ENCODE peak calls at places on chromosomes 7 and 10, in four cellular contexts. D is WTC11, Z is HepG2, N is K562. P is an unnamed sample.

GRCh38 chr7:2862831-2863361 is 18.8 kb upstream of the GNA12 start:
- DNase-seq in D (no peak), Z (no peak), N (no peak), P (no peak)

GRCh38 chr10:49172204-49173132 is 15.7 kb downstream of the TMEM273 start:
- DNase-seq in D (no peak), Z (no peak), N (peak; percentile 58), P (no peak)

GRCh38 chr10:101222247-101222531 is 7.1 kb downstream of the LBX1 start:
- DNase-seq in D (no peak), Z (no peak), N (no peak), P (no peak)

GRCh38 chr7:25846722-25847121 is 305.3 kb upstream of the NFE2L3 start:
- DNase-seq in D (no peak), Z (no peak), N (no peak), P (no peak)

GRCh38 chr7:107359520-107360316 is 110.1 kb upstream of the GPR22 start:
- DNase-seq in D (no peak), Z (no peak), N (no peak), P (no peak)

GRCh38 chr7:85023066-85023687 is 163.7 kb downstream of the SEMA3D start:
- DNase-seq in D (no peak), Z (peak; percentile 21), N (peak; percentile 31), P (no peak)

GRCh38 chr10:124145109-124145860 is 51.9 kb upstream of the CHST15 start:
- DNase-seq in D (no peak), Z (no peak), N (no peak), P (no peak)

GRCh38 chr7:33775790-33776189 is 129.5 kb upstream of the BMPER start:
- DNase-seq in D (no peak), Z (no peak), N (no peak), P (no peak)

GRCh38 chr7:154566877-154567276 is 436.0 kb downstream of the PAXIP1 start:
- DNase-seq in D (no peak), Z (no peak), N (no peak), P (no peak)

GRCh38 chr10:72001026-72001380 is 36.8 kb downstream of the CHST3 start:
- DNase-seq in D (no peak), Z (no peak), N (no peak), P (no peak)

DNA sequence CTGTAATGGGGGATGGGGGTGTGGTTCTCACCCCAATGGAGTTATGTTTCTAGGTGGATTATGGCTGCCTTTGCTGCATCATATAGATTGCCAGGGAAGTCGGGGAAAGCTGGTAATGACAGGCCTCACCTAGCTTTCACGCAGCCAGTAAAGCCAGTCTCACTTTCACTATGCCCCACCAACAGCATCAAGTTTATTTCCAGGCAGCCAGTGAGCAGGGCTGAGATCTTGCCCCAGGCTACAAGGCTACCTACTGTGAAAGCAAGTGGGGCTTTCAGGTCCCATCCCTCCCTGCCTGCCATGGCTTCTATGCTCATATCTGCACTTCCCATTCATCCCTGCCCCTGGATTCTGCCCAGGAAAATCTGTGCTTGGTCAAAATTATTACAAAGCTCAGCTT is 61.7 kb upstream of the NXPH1 start:
- DNase-seq in D (peak; percentile 22), Z (no peak), N (no peak), P (no peak)
- TF ChIP-seq TCF7 in D (no peak), Z (no peak), N (no peak), P (no peak)

DNA sequence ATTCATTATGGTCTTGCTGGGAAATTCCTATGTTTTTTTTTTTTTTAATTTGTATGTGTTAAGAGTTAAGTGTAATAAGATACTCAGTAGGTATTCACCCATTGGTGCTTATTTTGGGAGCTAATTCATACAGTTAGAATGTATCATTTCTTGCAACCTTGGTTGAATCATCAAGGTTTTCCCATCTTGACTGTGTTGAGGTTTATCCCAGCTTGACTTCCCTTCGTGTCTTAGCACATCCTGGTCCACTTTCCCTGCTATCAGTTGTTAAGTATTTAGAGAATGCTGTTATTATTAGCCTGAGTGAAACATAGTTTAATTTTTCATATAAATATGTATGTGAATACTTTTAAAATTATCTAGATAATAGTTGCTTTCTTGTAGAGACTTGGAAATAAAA is 20.8 kb downstream of the RALA start:
- DNase-seq in D (no peak), Z (no peak), N (no peak), P (no peak)
- TF ChIP-seq TCF7 in D (no peak), Z (no peak), N (no peak), P (no peak)

DNA sequence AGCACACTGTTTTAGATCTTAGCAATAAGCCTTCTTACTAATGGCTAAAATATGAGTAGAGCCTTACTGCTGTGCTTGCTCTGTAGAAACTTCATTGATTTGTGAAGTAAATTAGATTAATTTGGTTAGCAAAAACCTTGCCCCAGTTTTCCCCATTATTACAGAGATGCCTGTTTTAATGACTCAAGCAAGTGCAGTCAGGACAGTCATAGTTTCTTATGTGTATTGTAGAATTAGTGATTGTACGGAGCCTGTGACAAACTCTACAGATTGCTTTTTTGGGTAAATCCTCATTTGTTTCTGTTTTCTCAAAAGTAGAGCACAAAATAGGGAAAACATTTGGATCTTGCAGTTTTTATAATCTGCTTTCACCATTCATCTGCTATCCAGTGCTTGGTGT is 7.0 kb downstream of the TAX1BP1 start:
- DNase-seq in D (no peak), Z (no peak), N (no peak), P (no peak)
- TF ChIP-seq TCF7 in D (no peak), Z (no peak), N (no peak), P (no peak)

GRCh38 chr7:151089893-151090730 is 3.8 kb downstream of the AGAP3 start:
- DNase-seq in D (no peak), Z (no peak), N (no peak), P (no peak)
- TF ChIP-seq TCF7 in D (no peak), Z (no peak), N (no peak), P (no peak)

GRCh38 chr10:70673929-70674559 is 1.7 kb downstream of the ADAMTS14 start:
- DNase-seq in D (no peak), Z (no peak), N (no peak), P (no peak)

GRCh38 chr10:70672993-70673928 is 955 bp downstream of the ADAMTS14 start:
- DNase-seq in D (no peak), Z (no peak), N (peak; percentile 68), P (no peak)

GRCh38 chr10:70671619-70672164 is 614 bp upstream of the ADAMTS14 start:
- DNase-seq in D (no peak), Z (no peak), N (no peak), P (no peak)

GRCh38 chr10:70671229-70671588 is 1.1 kb upstream of the ADAMTS14 start:
- DNase-seq in D (no peak), Z (no peak), N (no peak), P (no peak)

GRCh38 chr10:70672165-70672992 is at the start of gene ADAMTS14:
- DNase-seq in D (peak; percentile 53), Z (no peak), N (peak; percentile 89), P (no peak)
- TF ChIP-seq TCF7 in D (peak; percentile 75), Z (no peak), N (no peak), P (no peak)

GRCh38 chr7:44221231-44221791 is 20.5 kb downstream of the YKT6 start:
- DNase-seq in D (peak; percentile 17), Z (no peak), N (peak; percentile 76), P (no peak)
- TF ChIP-seq TCF7 in D (no peak), Z (no peak), N (no peak), P (no peak)